ENCODE peak calls at places on chromosome X, in eight cellular contexts. Z is GM12878, Q is upper lobe of left lung, A is Panc1, F is K562, N is HCT116, X is HepG2, W is GM23338. L is an unnamed sample.

GRCh38 chrX:40952855-40953254 is 132.4 kb upstream of the USP9X start:
- ATAC-seq in Q (no peak), X (no peak), A (no peak), N (no peak), W (no peak), F (no peak), Z (peak), L (no peak)

GRCh38 chrX:17769701-17770269 is 32.5 kb downstream of the SCML1 start:
- ATAC-seq in Q (no peak), F (no peak), A (no peak), W (no peak), Z (no peak), X (no peak), N (no peak), L (no peak)

GRCh38 chrX:46796574-46797191 is 37.8 kb upstream of the SLC9A7 start:
- ATAC-seq in Z (peak), X (peak), N (peak), W (peak), Q (peak), A (peak), F (peak), L (peak)

GRCh38 chrX:108091878-108092291 is 307 bp downstream of the ATG4A start:
- ATAC-seq in X (peak), F (peak), A (peak), N (peak), W (peak), Z (peak), Q (peak), L (peak)

GRCh38 chrX:28398352-28398751 is 188.9 kb upstream of the IL1RAPL1 start:
- ATAC-seq in W (no peak), F (no peak), X (no peak), Q (no peak), Z (no peak), A (no peak), N (peak), L (no peak)

GRCh38 chrX:47687249-47687648 is 28.3 kb upstream of the UXT start:
- ATAC-seq in X (no peak), W (no peak), A (no peak), Q (no peak), Z (no peak), F (no peak), N (no peak), L (no peak)

GRCh38 chrX:56857042-56857441 is 128.0 kb downstream of the NBDY start:
- ATAC-seq in F (no peak), W (no peak), X (no peak), N (no peak), Z (no peak), Q (no peak), A (no peak), L (no peak)

GRCh38 chrX:136623400-136623799 is 24.6 kb upstream of the CD40LG start:
- ATAC-seq in X (no peak), Q (no peak), Z (no peak), N (no peak), F (no peak), W (no peak), A (no peak), L (no peak)

GRCh38 chrX:2697741-2698294 is 6.7 kb downstream of the CD99 start:
- ATAC-seq in W (no peak), Q (no peak), F (no peak), N (no peak), Z (peak), X (no peak), A (no peak), L (no peak)

GRCh38 chrX:74449937-74450330 is 28.6 kb downstream of the SLC16A2 start:
- ATAC-seq in A (peak), W (no peak), Q (no peak), Z (no peak), F (no peak), N (peak), X (no peak), L (no peak)

DNA sequence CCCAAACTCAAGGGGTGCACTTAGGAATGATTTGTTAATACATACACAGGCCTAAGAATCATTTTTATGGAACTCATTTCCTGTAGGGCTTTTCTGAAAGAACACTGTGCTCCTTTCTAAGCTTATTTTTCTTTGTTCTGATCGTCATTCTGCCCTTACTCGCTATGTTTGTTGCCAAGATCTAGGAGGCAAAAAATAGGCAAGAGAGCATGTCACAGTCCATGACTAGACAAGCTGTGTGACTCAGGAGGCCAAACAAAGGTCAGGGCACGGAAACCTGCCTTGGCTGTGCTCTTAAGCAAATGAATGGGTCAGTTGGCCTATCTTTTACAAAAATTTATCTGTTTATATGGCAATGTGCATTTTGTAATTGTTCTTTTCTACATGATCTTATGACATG is 42.5 kb upstream of the C1GALT1C1 start:
- ATAC-seq in F (peak), W (no peak), N (no peak), Z (no peak), X (peak), A (no peak), Q (no peak), L (peak)
- TF ChIP-seq POLR2AphosphoS5 in F (no peak), W (no peak), N (no peak), Z (no peak), X (no peak), A (no peak), Q (no peak), L (peak)

GRCh38 chrX:1385824-1386223 is 6.1 kb downstream of the SLC25A6 start:
- ATAC-seq in N (no peak), A (no peak), X (no peak), Q (no peak), Z (peak), F (no peak), W (no peak), L (no peak)
- TF ChIP-seq POLR2AphosphoS5 in N (no peak), A (no peak), X (no peak), Q (no peak), Z (peak), F (no peak), W (no peak), L (no peak)

GRCh38 chrX:77087529-77088169 is 359.5 kb upstream of the FGF16 start:
- ATAC-seq in W (no peak), F (no peak), Z (no peak), N (no peak), Q (no peak), X (peak), A (no peak), L (peak)

GRCh38 chrX:77085372-77085771 is 361.8 kb upstream of the FGF16 start:
- ATAC-seq in W (no peak), A (no peak), Z (no peak), N (no peak), Q (no peak), X (no peak), F (no peak), L (no peak)
- TF ChIP-seq POLR2AphosphoS5 in W (no peak), A (no peak), Z (no peak), N (no peak), Q (no peak), X (no peak), F (no peak), L (no peak)

GRCh38 chrX:105375816-105376215 is 155.3 kb upstream of the TEX13A start:
- ATAC-seq in X (no peak), W (no peak), Z (no peak), F (no peak), N (no peak), Q (no peak), A (no peak), L (peak)
- TF ChIP-seq POLR2AphosphoS5 in X (no peak), W (no peak), Z (no peak), F (no peak), N (no peak), Q (no peak), A (no peak), L (no peak)

L was measured in gastroesophageal sphincter.